ENCODE peak calls at places on chromosomes 11 and 22, in seven cellular contexts. H, Y, E, G, B, T and D are unnamed samples.
A peak's percentile ranks its signal among the peaks of the same experiment; 100 is the strongest.

GRCh38 chr11:64319421-64319761 is 1.5 kb downstream of the PRDX5 start:
- DNase-seq in H (no peak), Y (no peak), E (no peak), G (no peak), B (no peak), T (no peak), D (no peak)

GRCh38 chr22:35018995-35019394 is 47.0 kb upstream of the ISX start:
- DNase-seq in H (no peak), Y (no peak), E (no peak), G (no peak), B (no peak), T (no peak), D (no peak)

GRCh38 chr11:46356911-46357482 is 9.7 kb downstream of the DGKZ start:
- DNase-seq in H (peak; percentile 85), Y (no peak), E (no peak), G (no peak), B (no peak), T (no peak), D (peak; percentile 51)

GRCh38 chr11:47101452-47101851 is 75.2 kb downstream of the ARFGAP2 start:
- DNase-seq in H (no peak), Y (no peak), E (no peak), G (no peak), B (no peak), T (no peak), D (no peak)

GRCh38 chr11:6570691-6571427 is 32.6 kb downstream of the RRP8 start:
- DNase-seq in H (no peak), Y (no peak), E (no peak), G (no peak), B (no peak), T (no peak), D (no peak)

GRCh38 chr11:13316528-13316961 is 39.0 kb downstream of the BMAL1 start:
- DNase-seq in H (peak; percentile 55), Y (no peak), E (no peak), G (no peak), B (peak; percentile 97), T (no peak), D (peak; percentile 91)

GRCh38 chr11:12137005-12137690 is 26.8 kb downstream of the MICAL2 start:
- DNase-seq in H (no peak), Y (no peak), E (no peak), G (no peak), B (no peak), T (no peak), D (no peak)

GRCh38 chr11:74384641-74385040 is 13.6 kb downstream of the PGM2L1 start:
- DNase-seq in H (no peak), Y (no peak), E (no peak), G (no peak), B (no peak), T (no peak), D (no peak)

GRCh38 chr11:117933930-117934329 is 4.7 kb upstream of the TMPRSS13 start:
- DNase-seq in H (no peak), Y (no peak), E (no peak), G (no peak), B (no peak), T (no peak), D (no peak)

GRCh38 chr11:94655951-94656350 is 88.8 kb downstream of the PIWIL4 start:
- DNase-seq in H (no peak), Y (no peak), E (no peak), G (no peak), B (no peak), T (no peak), D (no peak)